ENCODE peak calls at places on chromosomes 5 and 9, in six cellular contexts. One of them, this sample, is unnamed.

GRCh38 chr5:157680239-157680638 is 8.9 kb downstream of the C5orf52 start:
- DNase-seq in neural progenitor cell: no peak
- DNase-seq in fibroblast of lung: no peak
- DNase-seq in OCI-LY7: no peak
- DNase-seq in mammary epithelial cell: no peak
- DNase-seq in astrocyte: no peak
- DNase-seq in this sample: no peak

GRCh38 chr5:107365355-107366109 is 305.2 kb downstream of the EFNA5 start:
- DNase-seq in neural progenitor cell: no peak
- DNase-seq in fibroblast of lung: peak
- DNase-seq in OCI-LY7: peak
- DNase-seq in mammary epithelial cell: no peak
- DNase-seq in astrocyte: peak
- DNase-seq in this sample: no peak

GRCh38 chr5:165559645-165560044 is 2054.2 kb downstream of the MAT2B start:
- DNase-seq in neural progenitor cell: no peak
- DNase-seq in fibroblast of lung: no peak
- DNase-seq in OCI-LY7: no peak
- DNase-seq in mammary epithelial cell: no peak
- DNase-seq in astrocyte: no peak
- DNase-seq in this sample: no peak

GRCh38 chr5:113038714-113039113 is 62.1 kb downstream of the DCP2 start:
- DNase-seq in neural progenitor cell: no peak
- DNase-seq in fibroblast of lung: peak
- DNase-seq in OCI-LY7: no peak
- DNase-seq in mammary epithelial cell: peak
- DNase-seq in astrocyte: peak
- DNase-seq in this sample: peak

GRCh38 chr5:79653843-79654242 is 35.8 kb upstream of the CMYA5 start:
- DNase-seq in neural progenitor cell: no peak
- DNase-seq in fibroblast of lung: no peak
- DNase-seq in OCI-LY7: no peak
- DNase-seq in mammary epithelial cell: no peak
- DNase-seq in astrocyte: no peak
- DNase-seq in this sample: no peak

GRCh38 chr9:110452227-110452801 is 114.7 kb upstream of the TXNDC8 start:
- DNase-seq in neural progenitor cell: peak
- DNase-seq in fibroblast of lung: no peak
- DNase-seq in OCI-LY7: peak
- DNase-seq in mammary epithelial cell: peak
- DNase-seq in astrocyte: no peak
- DNase-seq in this sample: no peak

GRCh38 chr5:40689442-40689841 is 9.7 kb downstream of the PTGER4 start:
- DNase-seq in neural progenitor cell: no peak
- DNase-seq in fibroblast of lung: peak
- DNase-seq in OCI-LY7: no peak
- DNase-seq in mammary epithelial cell: peak
- DNase-seq in astrocyte: peak
- DNase-seq in this sample: peak

GRCh38 chr9:78074385-78075291 is 43.0 kb upstream of the GNAQ start:
- DNase-seq in neural progenitor cell: no peak
- DNase-seq in fibroblast of lung: peak
- DNase-seq in OCI-LY7: no peak
- DNase-seq in mammary epithelial cell: no peak
- DNase-seq in astrocyte: peak
- DNase-seq in this sample: no peak

GRCh38 chr9:95629585-95629984 is 112.8 kb upstream of the PTCH1 start:
- DNase-seq in neural progenitor cell: no peak
- DNase-seq in fibroblast of lung: no peak
- DNase-seq in OCI-LY7: no peak
- DNase-seq in mammary epithelial cell: no peak
- DNase-seq in astrocyte: no peak
- DNase-seq in this sample: no peak

GRCh38 chr9:137784046-137784445 is 93.5 kb upstream of the CACNA1B start:
- DNase-seq in neural progenitor cell: no peak
- DNase-seq in fibroblast of lung: no peak
- DNase-seq in OCI-LY7: no peak
- DNase-seq in mammary epithelial cell: no peak
- DNase-seq in astrocyte: no peak
- DNase-seq in this sample: no peak

GRCh38 chr5:29162297-29162696 is 2031.2 kb upstream of the CDH6 start:
- DNase-seq in neural progenitor cell: peak
- DNase-seq in fibroblast of lung: no peak
- DNase-seq in OCI-LY7: no peak
- DNase-seq in mammary epithelial cell: no peak
- DNase-seq in astrocyte: no peak
- DNase-seq in this sample: no peak

GRCh38 chr9:127336708-127337352 is 60.1 kb upstream of the SLC2A8 start:
- DNase-seq in neural progenitor cell: no peak
- DNase-seq in fibroblast of lung: peak
- DNase-seq in OCI-LY7: no peak
- DNase-seq in mammary epithelial cell: peak
- DNase-seq in astrocyte: peak
- DNase-seq in this sample: peak

GRCh38 chr9:3916984-3917383 is 382.9 kb downstream of the GLIS3 start:
- DNase-seq in neural progenitor cell: no peak
- DNase-seq in fibroblast of lung: peak
- DNase-seq in OCI-LY7: no peak
- DNase-seq in mammary epithelial cell: no peak
- DNase-seq in astrocyte: peak
- DNase-seq in this sample: no peak

GRCh38 chr5:115840825-115841224 is 540 bp downstream of the ATG12 start:
- DNase-seq in neural progenitor cell: no peak
- DNase-seq in fibroblast of lung: no peak
- DNase-seq in OCI-LY7: no peak
- DNase-seq in mammary epithelial cell: no peak
- DNase-seq in astrocyte: no peak
- DNase-seq in this sample: no peak

GRCh38 chr9:107810493-107810931 is 320.9 kb upstream of the KLF4 start:
- DNase-seq in neural progenitor cell: no peak
- DNase-seq in fibroblast of lung: peak
- DNase-seq in OCI-LY7: no peak
- DNase-seq in mammary epithelial cell: peak
- DNase-seq in astrocyte: peak
- DNase-seq in this sample: no peak

GRCh38 chr5:125317546-125317995 is 571.1 kb upstream of the ZNF608 start:
- DNase-seq in neural progenitor cell: peak
- DNase-seq in fibroblast of lung: peak
- DNase-seq in OCI-LY7: no peak
- DNase-seq in mammary epithelial cell: no peak
- DNase-seq in astrocyte: peak
- DNase-seq in this sample: no peak

GRCh38 chr5:54524704-54525103 is 7.1 kb downstream of the SNX18 start:
- DNase-seq in neural progenitor cell: no peak
- DNase-seq in fibroblast of lung: peak
- DNase-seq in OCI-LY7: no peak
- DNase-seq in mammary epithelial cell: no peak
- DNase-seq in astrocyte: no peak
- DNase-seq in this sample: no peak

GRCh38 chr9:11702529-11702928 is 990.7 kb upstream of the TYRP1 start:
- DNase-seq in neural progenitor cell: no peak
- DNase-seq in fibroblast of lung: no peak
- DNase-seq in OCI-LY7: no peak
- DNase-seq in mammary epithelial cell: no peak
- DNase-seq in astrocyte: no peak
- DNase-seq in this sample: no peak

GRCh38 chr9:134704499-134704898 is 62.9 kb downstream of the COL5A1 start:
- DNase-seq in neural progenitor cell: no peak
- DNase-seq in fibroblast of lung: peak
- DNase-seq in OCI-LY7: no peak
- DNase-seq in mammary epithelial cell: no peak
- DNase-seq in astrocyte: peak
- DNase-seq in this sample: no peak

GRCh38 chr5:67315082-67315801 is 118.6 kb upstream of the CD180 start:
- DNase-seq in neural progenitor cell: peak
- DNase-seq in fibroblast of lung: peak
- DNase-seq in OCI-LY7: no peak
- DNase-seq in mammary epithelial cell: peak
- DNase-seq in astrocyte: peak
- DNase-seq in this sample: no peak

GRCh38 chr5:71922584-71923106 is 184.6 kb upstream of the MAP1B start:
- DNase-seq in neural progenitor cell: no peak
- DNase-seq in fibroblast of lung: peak
- DNase-seq in OCI-LY7: no peak
- DNase-seq in mammary epithelial cell: peak
- DNase-seq in astrocyte: peak
- DNase-seq in this sample: peak

GRCh38 chr9:34555435-34556230 is 32.8 kb upstream of the ENHO start:
- DNase-seq in neural progenitor cell: no peak
- DNase-seq in fibroblast of lung: no peak
- DNase-seq in OCI-LY7: no peak
- DNase-seq in mammary epithelial cell: no peak
- DNase-seq in astrocyte: no peak
- DNase-seq in this sample: no peak

GRCh38 chr9:94159069-94159915 is 75.0 kb downstream of the PTPDC1 start:
- DNase-seq in neural progenitor cell: no peak
- DNase-seq in fibroblast of lung: no peak
- DNase-seq in OCI-LY7: no peak
- DNase-seq in mammary epithelial cell: no peak
- DNase-seq in astrocyte: no peak
- DNase-seq in this sample: no peak

GRCh38 chr9:14415947-14416346 is 102.0 kb upstream of the NFIB start:
- DNase-seq in neural progenitor cell: no peak
- DNase-seq in fibroblast of lung: peak
- DNase-seq in OCI-LY7: no peak
- DNase-seq in mammary epithelial cell: peak
- DNase-seq in astrocyte: peak
- DNase-seq in this sample: no peak

GRCh38 chr9:15355669-15356068 is 48.7 kb upstream of the TTC39B start:
- DNase-seq in neural progenitor cell: no peak
- DNase-seq in fibroblast of lung: no peak
- DNase-seq in OCI-LY7: no peak
- DNase-seq in mammary epithelial cell: no peak
- DNase-seq in astrocyte: no peak
- DNase-seq in this sample: no peak

GRCh38 chr5:61969761-61970160 is 336.2 kb upstream of the KIF2A start:
- DNase-seq in neural progenitor cell: no peak
- DNase-seq in fibroblast of lung: no peak
- DNase-seq in OCI-LY7: no peak
- DNase-seq in mammary epithelial cell: peak
- DNase-seq in astrocyte: no peak
- DNase-seq in this sample: no peak
- H2AFZ ChIP-seq in neural progenitor cell: no peak
- H2AFZ ChIP-seq in fibroblast of lung: no peak
- H2AFZ ChIP-seq in OCI-LY7: no peak
- H2AFZ ChIP-seq in mammary epithelial cell: peak
- H2AFZ ChIP-seq in astrocyte: no peak
- H2AFZ ChIP-seq in this sample: no peak

DNA sequence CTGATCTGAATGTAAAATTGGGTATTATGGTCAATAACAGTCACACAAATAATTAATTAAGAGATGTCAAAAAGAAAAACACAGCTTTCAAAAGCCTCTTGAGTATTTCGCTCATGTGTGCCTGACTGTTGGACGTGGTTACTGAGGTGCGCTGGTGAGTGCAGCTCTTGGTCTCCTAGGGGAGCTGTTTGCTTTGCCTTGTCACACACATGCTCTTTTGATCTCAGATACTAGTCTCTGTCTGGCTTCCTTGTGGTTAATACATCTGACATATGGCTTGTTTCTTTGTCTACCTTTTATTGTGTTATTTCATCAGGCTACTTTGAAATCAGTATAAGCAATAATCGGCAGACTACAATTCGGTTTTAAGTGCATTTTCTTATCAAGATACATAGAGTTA is 51.5 kb downstream of the PCSK1 start:
- DNase-seq in neural progenitor cell: peak
- DNase-seq in fibroblast of lung: no peak
- DNase-seq in OCI-LY7: peak
- DNase-seq in mammary epithelial cell: no peak
- DNase-seq in astrocyte: no peak
- DNase-seq in this sample: no peak
- H3K4me3 ChIP-seq in neural progenitor cell: no peak
- H3K4me3 ChIP-seq in fibroblast of lung: no peak
- H3K4me3 ChIP-seq in OCI-LY7: no peak
- H3K4me3 ChIP-seq in mammary epithelial cell: no peak
- H3K4me3 ChIP-seq in astrocyte: no peak
- H3K4me3 ChIP-seq in this sample: no peak

DNA sequence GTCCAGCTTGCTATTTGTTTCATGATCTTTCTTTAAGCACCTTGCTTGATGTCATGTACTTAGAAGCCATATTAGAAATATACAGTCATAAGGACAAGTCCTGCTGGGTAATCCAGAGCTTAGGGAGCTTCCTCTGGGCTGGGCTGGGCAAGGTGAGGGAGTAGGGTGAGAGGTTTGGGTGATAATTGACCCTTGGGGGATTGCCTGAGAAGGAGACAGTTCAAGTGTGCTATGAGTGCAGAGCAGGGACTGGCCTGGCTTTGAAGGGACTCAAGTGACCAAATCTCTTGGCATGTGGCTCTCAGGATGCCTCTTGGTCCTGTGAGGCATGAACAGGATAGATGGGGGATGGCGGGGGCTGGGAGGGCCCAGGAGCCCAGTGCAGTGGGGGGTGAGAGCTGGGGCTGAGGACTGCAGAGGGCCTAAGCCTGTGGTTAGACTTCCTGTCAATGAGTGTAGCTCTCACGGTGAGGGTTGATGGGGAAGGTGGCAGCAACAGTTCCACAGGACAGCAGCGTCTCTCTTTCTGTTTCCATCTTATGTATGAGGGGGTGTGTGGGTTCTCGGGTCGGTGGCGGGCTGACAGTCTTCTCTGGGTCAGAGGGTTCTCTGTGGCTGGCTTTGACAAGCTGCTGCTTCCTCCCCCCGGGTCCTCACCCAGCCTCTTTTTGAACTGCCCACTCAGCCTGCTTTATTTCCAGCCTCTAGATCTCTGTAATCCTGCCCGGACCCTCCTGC is 53.5 kb downstream of the RGS3 start:
- DNase-seq in neural progenitor cell: peak
- DNase-seq in fibroblast of lung: peak
- DNase-seq in OCI-LY7: peak
- DNase-seq in mammary epithelial cell: no peak
- DNase-seq in astrocyte: peak
- DNase-seq in this sample: no peak
- H2AFZ ChIP-seq in neural progenitor cell: no peak
- H2AFZ ChIP-seq in fibroblast of lung: peak
- H2AFZ ChIP-seq in OCI-LY7: peak
- H2AFZ ChIP-seq in mammary epithelial cell: no peak
- H2AFZ ChIP-seq in astrocyte: peak
- H2AFZ ChIP-seq in this sample: no peak

GRCh38 chr5:2738700-2739359 is 12.6 kb downstream of the IRX2 start:
- DNase-seq in neural progenitor cell: no peak
- DNase-seq in fibroblast of lung: no peak
- DNase-seq in OCI-LY7: no peak
- DNase-seq in mammary epithelial cell: no peak
- DNase-seq in astrocyte: no peak
- DNase-seq in this sample: no peak

GRCh38 chr5:2741946-2742345 is 9.5 kb downstream of the IRX2 start:
- DNase-seq in neural progenitor cell: no peak
- DNase-seq in fibroblast of lung: no peak
- DNase-seq in OCI-LY7: no peak
- DNase-seq in mammary epithelial cell: peak
- DNase-seq in astrocyte: no peak
- DNase-seq in this sample: no peak

GRCh38 chr5:2739360-2740050 is 12.0 kb downstream of the IRX2 start:
- DNase-seq in neural progenitor cell: peak
- DNase-seq in fibroblast of lung: no peak
- DNase-seq in OCI-LY7: no peak
- DNase-seq in mammary epithelial cell: peak
- DNase-seq in astrocyte: no peak
- DNase-seq in this sample: no peak

GRCh38 chr5:2740849-2741555 is 10.5 kb downstream of the IRX2 start:
- DNase-seq in neural progenitor cell: peak
- DNase-seq in fibroblast of lung: no peak
- DNase-seq in OCI-LY7: no peak
- DNase-seq in mammary epithelial cell: peak
- DNase-seq in astrocyte: no peak
- DNase-seq in this sample: no peak

GRCh38 chr5:2740051-2740848 is 11.2 kb downstream of the IRX2 start:
- DNase-seq in neural progenitor cell: peak
- DNase-seq in fibroblast of lung: no peak
- DNase-seq in OCI-LY7: no peak
- DNase-seq in mammary epithelial cell: peak
- DNase-seq in astrocyte: no peak
- DNase-seq in this sample: no peak
- H3K4me3 ChIP-seq in neural progenitor cell: peak
- H3K4me3 ChIP-seq in fibroblast of lung: no peak
- H3K4me3 ChIP-seq in OCI-LY7: no peak
- H3K4me3 ChIP-seq in mammary epithelial cell: peak
- H3K4me3 ChIP-seq in astrocyte: no peak
- H3K4me3 ChIP-seq in this sample: no peak

This sample was measured in PC-9.